ENCODE peak calls at places on chromosome 10, in four cellular contexts. L is pancreas, N is fibroblast of villous mesenchyme, M is hepatocyte. D is an unnamed sample.
A peak's percentile ranks its signal among the peaks of the same experiment; 100 is the strongest.

GRCh38 chr10:44384601-44385422 is at the start of gene CXCL12:
- DNase-seq in L (peak; percentile 68), N (peak; percentile 12), M (peak; percentile 44), D (peak; percentile 65)

GRCh38 chr10:98403812-98404504 is 11.0 kb downstream of the PYROXD2 start:
- DNase-seq in L (no peak), N (peak; percentile 32), M (no peak), D (no peak)

GRCh38 chr10:35127289-35127891 is 744 bp downstream of the CREM start:
- DNase-seq in L (peak; percentile 45), N (peak; percentile 75), M (peak; percentile 84), D (peak; percentile 24)

GRCh38 chr10:44240766-44241165 is 144.1 kb downstream of the CXCL12 start:
- DNase-seq in L (no peak), N (no peak), M (no peak), D (no peak)

GRCh38 chr10:53508197-53508596 is 735.6 kb upstream of the MBL2 start:
- DNase-seq in L (no peak), N (no peak), M (no peak), D (no peak)

GRCh38 chr10:16597656-16598055 is 76.0 kb upstream of the C1QL3 start:
- DNase-seq in L (no peak), N (peak; percentile 58), M (no peak), D (peak; percentile 64)

GRCh38 chr10:70619271-70620019 is 16.9 kb upstream of the PRF1 start:
- DNase-seq in L (no peak), N (peak; percentile 55), M (no peak), D (no peak)

GRCh38 chr10:59895629-59896116 is 10.7 kb downstream of the CCDC6 start:
- DNase-seq in L (peak; percentile 57), N (peak; percentile 19), M (peak; percentile 56), D (no peak)

GRCh38 chr10:10891437-10891836 is 126.2 kb upstream of the CELF2 start:
- DNase-seq in L (no peak), N (peak; percentile 59), M (peak; percentile 78), D (peak; percentile 29)

GRCh38 chr10:49594594-49594993 is 15.5 kb upstream of the SLC18A3 start:
- DNase-seq in L (no peak), N (peak; percentile 66), M (peak; percentile 79), D (peak; percentile 82)

GRCh38 chr10:66151346-66151745 is 774.5 kb upstream of the LRRTM3 start:
- DNase-seq in L (no peak), N (no peak), M (no peak), D (peak; percentile 2)

GRCh38 chr10:132376394-132376851 is 20.6 kb upstream of the PWWP2B start:
- DNase-seq in L (no peak), N (no peak), M (no peak), D (no peak)

GRCh38 chr10:63273575-63273974 is 140.4 kb downstream of the NRBF2 start:
- DNase-seq in L (no peak), N (no peak), M (no peak), D (peak; percentile 17)

GRCh38 chr10:119521443-119522204 is 20.9 kb downstream of the RGS10 start:
- DNase-seq in L (no peak), N (peak; percentile 74), M (no peak), D (no peak)

GRCh38 chr10:86284355-86285105 is 82.1 kb downstream of the GRID1 start:
- DNase-seq in L (no peak), N (no peak), M (no peak), D (no peak)

GRCh38 chr10:32952541-32953276 is 5.3 kb downstream of the ITGB1 start:
- DNase-seq in L (no peak), N (no peak), M (no peak), D (no peak)

GRCh38 chr10:32955299-32955772 is 2.7 kb downstream of the ITGB1 start:
- DNase-seq in L (no peak), N (no peak), M (no peak), D (no peak)

GRCh38 chr10:32953277-32953927 is 4.6 kb downstream of the ITGB1 start:
- DNase-seq in L (no peak), N (peak; percentile 27), M (no peak), D (peak; percentile 44)

GRCh38 chr10:32954545-32955298 is 3.3 kb downstream of the ITGB1 start:
- DNase-seq in L (no peak), N (no peak), M (no peak), D (no peak)

DNA sequence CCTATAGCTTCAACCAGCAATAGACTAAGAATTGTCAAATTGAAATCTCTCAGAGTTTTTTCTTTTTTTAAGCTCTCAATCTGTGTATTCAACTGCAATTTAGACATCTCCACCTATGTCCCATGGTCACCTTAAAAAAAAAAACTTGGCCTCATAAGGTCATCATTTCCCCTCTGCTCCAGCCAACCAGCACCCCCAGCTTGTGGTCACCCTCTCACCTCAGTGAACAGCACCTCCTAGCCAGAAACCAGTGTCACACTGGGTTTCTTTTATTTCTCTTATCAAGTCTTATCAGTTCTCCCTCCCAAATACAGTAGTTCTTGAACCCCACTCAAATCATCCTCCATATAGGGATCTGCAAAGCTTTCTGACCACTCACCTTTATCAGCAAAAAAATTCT is 4.0 kb downstream of the ITGB1 start:
- DNase-seq in L (no peak), N (no peak), M (no peak), D (no peak)
- H3K4me3 ChIP-seq in L (no peak overlapping the region), N (no peak overlapping the region), M (no peak overlapping the region), D (no peak overlapping the region)

GRCh38 chr10:14486777-14487510 is 156.2 kb upstream of the FRMD4A start:
- DNase-seq in L (no peak), N (peak; percentile 20), M (no peak), D (no peak)

GRCh38 chr10:14481752-14482151 is 151.0 kb upstream of the FRMD4A start:
- DNase-seq in L (no peak), N (peak; percentile 48), M (no peak), D (no peak)

GRCh38 chr10:14481014-14481413 is 150.3 kb upstream of the FRMD4A start:
- DNase-seq in L (no peak), N (no peak), M (no peak), D (no peak)

GRCh38 chr10:14485986-14486385 is 155.3 kb upstream of the FRMD4A start:
- DNase-seq in L (no peak), N (no peak), M (no peak), D (no peak)

DNA sequence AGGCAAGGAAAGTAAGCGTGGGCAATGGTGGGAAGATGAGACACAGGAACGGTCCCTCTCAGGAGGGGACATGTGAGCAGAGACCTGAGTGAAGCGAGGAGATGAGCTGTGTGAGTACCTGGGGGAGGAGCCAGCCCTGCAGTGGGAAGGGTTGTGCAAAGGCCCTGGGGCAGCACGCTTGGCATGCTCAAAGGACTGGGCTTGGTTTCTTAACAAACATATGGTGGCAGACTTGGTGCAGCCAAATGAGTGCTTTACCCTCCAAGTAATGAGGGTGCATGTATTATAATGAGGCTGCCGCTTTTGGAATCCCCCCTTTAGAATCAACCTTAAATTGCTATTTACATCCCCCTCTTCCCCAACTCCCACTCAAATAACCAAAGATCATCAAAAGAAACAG is 152.7 kb upstream of the FRMD4A start:
- DNase-seq in L (no peak), N (no peak), M (no peak), D (no peak)
- H3K4me3 ChIP-seq in L (no peak overlapping the region), N (no peak overlapping the region), M (no peak overlapping the region), D (no peak overlapping the region)

GRCh38 chr10:58767652-58768051 is 255.0 kb downstream of the BICC1 start:
- DNase-seq in L (no peak), N (no peak), M (no peak), D (no peak)
- H3K4me3 ChIP-seq in L (no peak overlapping the region), N (no peak overlapping the region), M (no peak overlapping the region), D (no peak overlapping the region)

GRCh38 chr10:123433539-123433938 is 232.6 kb upstream of the GPR26 start:
- DNase-seq in L (no peak), N (no peak), M (no peak), D (no peak)

GRCh38 chr10:123427386-123427785 is 238.8 kb upstream of the GPR26 start:
- DNase-seq in L (no peak), N (no peak), M (peak; percentile 20), D (no peak)

GRCh38 chr10:123434435-123435039 is 231.6 kb upstream of the GPR26 start:
- DNase-seq in L (no peak), N (no peak), M (no peak), D (no peak)

GRCh38 chr10:123428302-123428701 is 237.9 kb upstream of the GPR26 start:
- DNase-seq in L (no peak), N (no peak), M (peak; percentile 16), D (no peak)

DNA sequence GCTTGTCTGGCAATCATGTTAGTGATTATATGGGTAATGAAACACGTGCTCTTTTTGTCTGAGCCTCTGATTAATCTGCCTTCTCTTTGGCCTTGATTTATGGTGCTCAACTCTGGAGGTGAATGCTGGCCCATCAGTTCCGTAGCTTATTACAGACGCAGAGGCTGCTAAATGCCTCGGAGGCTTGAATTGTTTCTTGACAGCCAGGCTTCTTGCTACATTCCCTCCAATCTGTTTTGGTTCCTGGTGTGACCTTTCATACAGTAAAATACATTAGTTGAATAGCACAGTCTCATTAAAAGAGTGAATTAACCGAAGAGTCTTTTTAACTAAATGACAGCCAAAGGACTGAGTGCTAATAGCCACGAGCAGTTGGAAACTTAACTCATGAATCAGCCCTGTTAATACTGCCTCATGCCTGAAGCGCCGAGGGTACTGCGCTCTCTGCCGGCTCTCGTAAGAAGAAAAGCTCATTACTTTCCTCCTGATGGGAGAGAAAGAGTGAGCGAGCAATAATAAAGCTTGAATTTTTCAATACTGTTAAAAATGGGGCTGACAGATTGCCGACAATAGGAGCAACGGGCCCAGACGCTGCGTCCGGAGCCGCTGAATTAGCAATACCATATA is 236.4 kb upstream of the GPR26 start:
- DNase-seq in L (no peak), N (no peak), M (no peak), D (no peak)
- H3K4me3 ChIP-seq in L (no peak overlapping the region), N (no peak overlapping the region), M (no peak overlapping the region), D (no peak overlapping the region)

GRCh38 chr10:80207768-80208385 is 2.5 kb upstream of the ANXA11 start:
- DNase-seq in L (no peak), N (no peak), M (no peak), D (no peak)

GRCh38 chr10:80204801-80205477 is 398 bp downstream of the ANXA11 start:
- DNase-seq in L (peak; percentile 46), N (peak; percentile 36), M (peak; percentile 67), D (peak; percentile 56)

GRCh38 chr10:80204193-80204714 is 1.1 kb downstream of the ANXA11 start:
- DNase-seq in L (peak; percentile 53), N (no peak), M (peak; percentile 70), D (no peak)

GRCh38 chr10:80205478-80206276 is at the start of gene ANXA11:
- DNase-seq in L (peak; percentile 85), N (peak; percentile 75), M (peak; percentile 95), D (peak; percentile 73)

GRCh38 chr10:80206277-80206655 is 929 bp upstream of the ANXA11 start:
- DNase-seq in L (no peak), N (no peak), M (no peak), D (no peak)
- H3K4me3 ChIP-seq in L (no peak overlapping the region), N (peak overlapping the region; percentile 78), M (peak overlapping the region; percentile 94), D (no peak overlapping the region)

GRCh38 chr10:112232670-112233069 is 49.1 kb upstream of the GPAM start:
- DNase-seq in L (no peak), N (no peak), M (no peak), D (no peak)
- H3K4me3 ChIP-seq in L (no peak overlapping the region), N (no peak overlapping the region), M (no peak overlapping the region), D (no peak overlapping the region)

GRCh38 chr10:114081911-114082583 is 38.4 kb downstream of the ADRB1 start:
- DNase-seq in L (no peak), N (no peak), M (no peak), D (no peak)
- H3K4me3 ChIP-seq in L (no peak overlapping the region), N (no peak overlapping the region), M (no peak overlapping the region), D (no peak overlapping the region)

D was measured in cardiac muscle cell.